ENCODE peak calls at places on chromosomes 7 and 10, in six cellular contexts. Z is GM12878, S is K562, P is HepG2, R is HCT116, W is SK-N-SH. B is an unnamed sample.

GRCh38 chr7:24455813-24456525 is 117.3 kb upstream of the PALS2 start:
- DNase-seq in W (no peak), P (no peak), R (no peak), Z (peak; percentile 62), S (no peak), B (no peak)

GRCh38 chr10:110803830-110804338 is 67.8 kb upstream of the PDCD4 start:
- DNase-seq in R (no peak), P (peak; percentile 45), W (peak; percentile 72), Z (peak; percentile 47), S (peak; percentile 24), B (peak; percentile 77)

GRCh38 chr7:112225006-112225405 is 18.5 kb downstream of the ZNF277 start:
- DNase-seq in W (no peak), Z (no peak), P (no peak), R (no peak), S (no peak), B (no peak)

GRCh38 chr10:102040305-102040704 is 15.7 kb downstream of the ARMH3 start:
- DNase-seq in S (peak; percentile 4), R (no peak), Z (no peak), P (no peak), W (no peak), B (peak; percentile 22)

GRCh38 chr10:102596506-102596971 is 47.7 kb upstream of the TRIM8 start:
- DNase-seq in P (peak; percentile 70), S (peak; percentile 58), W (peak; percentile 76), Z (no peak), R (peak; percentile 57), B (peak; percentile 88)

GRCh38 chr10:93096901-93097300 is 23.2 kb downstream of the CYP26A1 start:
- DNase-seq in Z (no peak), P (no peak), W (no peak), S (peak; percentile 8), R (no peak), B (no peak)

GRCh38 chr10:74967850-74968620 is 141.6 kb downstream of the KAT6B start:
- DNase-seq in R (no peak), W (no peak), S (peak; percentile 29), P (peak; percentile 37), Z (no peak), B (peak; percentile 17)

GRCh38 chr7:22192778-22193177 is 164.2 kb downstream of the RAPGEF5 start:
- DNase-seq in S (no peak), W (no peak), R (no peak), Z (no peak), P (no peak), B (no peak)

GRCh38 chr7:45980973-45981372 is 59.9 kb upstream of the IGFBP3 start:
- DNase-seq in W (no peak), S (no peak), Z (no peak), R (no peak), P (no peak), B (no peak)

GRCh38 chr7:6092953-6093354 is 61.8 kb downstream of the ANKRD61 start:
- DNase-seq in W (no peak), R (no peak), Z (no peak), S (no peak), P (peak; percentile 31), B (no peak)

GRCh38 chr7:95776561-95777185 is 4.3 kb downstream of the DYNC1I1 start:
- DNase-seq in S (no peak), W (no peak), P (no peak), R (no peak), Z (no peak), B (no peak)

GRCh38 chr7:51304729-51305128 is 11.9 kb downstream of the COBL start:
- DNase-seq in P (no peak), Z (no peak), R (no peak), S (no peak), W (no peak), B (no peak)

GRCh38 chr7:138197306-138197640 is 121.0 kb downstream of the AKR1D1 start:
- DNase-seq in P (no peak), W (no peak), R (no peak), Z (no peak), S (no peak), B (no peak)

GRCh38 chr10:90592903-90593302 is 264.9 kb downstream of the HTR7 start:
- DNase-seq in R (peak; percentile 68), S (no peak), W (peak; percentile 9), P (peak; percentile 42), Z (peak; percentile 8), B (peak; percentile 87)

GRCh38 chr10:99520040-99520803 is 12.5 kb upstream of the NKX2-3 start:
- DNase-seq in W (peak; percentile 15), Z (no peak), R (no peak), S (no peak), P (no peak), B (peak; percentile 59)

GRCh38 chr7:71829499-71829898 is 582.6 kb downstream of the CALN1 start:
- DNase-seq in Z (no peak), S (no peak), R (no peak), P (no peak), W (no peak), B (no peak)

GRCh38 chr10:30215631-30216030 is 133.4 kb downstream of the MTPAP start:
- DNase-seq in W (no peak), S (no peak), P (no peak), R (no peak), Z (no peak), B (peak; percentile 33)

GRCh38 chr10:125190961-125191360 is 30.6 kb upstream of the CTBP2 start:
- DNase-seq in W (no peak), R (no peak), Z (no peak), S (no peak), P (no peak), B (no peak)

GRCh38 chr7:134532155-134533089 is 5.1 kb downstream of the AKR1B10 start:
- DNase-seq in R (no peak), W (no peak), S (no peak), Z (no peak), P (no peak), B (no peak)

GRCh38 chr7:12637819-12638592 is 49.4 kb upstream of the ARL4A start:
- DNase-seq in S (no peak), R (no peak), W (peak; percentile 19), Z (no peak), P (no peak), B (no peak)

GRCh38 chr10:101766306-101766705 is 9.6 kb downstream of the FGF8 start:
- DNase-seq in P (no peak), Z (no peak), W (peak; percentile 4), S (no peak), R (no peak), B (no peak)

GRCh38 chr7:22729180-22729579 is 2.2 kb downstream of the IL6 start:
- DNase-seq in R (no peak), W (no peak), S (no peak), Z (no peak), P (no peak), B (no peak)

GRCh38 chr10:20363666-20364065 is 533.4 kb downstream of the NEBL start:
- DNase-seq in S (no peak), Z (no peak), P (no peak), W (no peak), R (no peak), B (no peak)

GRCh38 chr10:70985824-70986336 is 97.5 kb upstream of the PCBD1 start:
- DNase-seq in R (no peak), S (no peak), W (no peak), P (no peak), Z (no peak), B (no peak)

GRCh38 chr10:43278216-43278615 is 11.4 kb upstream of the RASGEF1A start:
- DNase-seq in Z (no peak), W (no peak), R (no peak), P (no peak), S (no peak), B (no peak)

DNA sequence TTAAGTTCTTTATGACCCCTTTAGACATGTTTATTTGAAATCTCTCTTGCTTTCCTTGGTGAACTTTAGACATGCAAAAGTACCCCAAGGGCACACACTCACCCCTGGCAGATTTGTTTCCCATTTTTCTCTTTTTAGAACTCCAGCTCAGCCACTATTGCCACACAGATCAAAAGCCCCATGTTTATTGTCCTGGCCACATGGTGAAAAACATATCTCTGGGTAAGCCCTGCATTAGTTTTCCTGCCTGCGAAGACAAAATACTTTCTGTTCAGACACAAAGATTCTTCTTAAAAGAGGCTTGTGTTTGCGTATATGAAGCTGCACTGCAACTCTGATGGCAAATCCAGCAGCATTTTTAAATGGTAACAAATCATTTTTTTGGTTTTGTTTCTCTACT is 200.0 kb downstream of the POLR1F start:
- DNase-seq in P (no peak), Z (no peak), S (no peak), R (no peak), W (no peak), B (no peak)
- H2AFZ ChIP-seq in P (no peak overlapping the region), Z (no peak overlapping the region), S (no peak overlapping the region), R (no peak overlapping the region), W (no peak overlapping the region), B (peak overlapping the region; percentile 90)

DNA sequence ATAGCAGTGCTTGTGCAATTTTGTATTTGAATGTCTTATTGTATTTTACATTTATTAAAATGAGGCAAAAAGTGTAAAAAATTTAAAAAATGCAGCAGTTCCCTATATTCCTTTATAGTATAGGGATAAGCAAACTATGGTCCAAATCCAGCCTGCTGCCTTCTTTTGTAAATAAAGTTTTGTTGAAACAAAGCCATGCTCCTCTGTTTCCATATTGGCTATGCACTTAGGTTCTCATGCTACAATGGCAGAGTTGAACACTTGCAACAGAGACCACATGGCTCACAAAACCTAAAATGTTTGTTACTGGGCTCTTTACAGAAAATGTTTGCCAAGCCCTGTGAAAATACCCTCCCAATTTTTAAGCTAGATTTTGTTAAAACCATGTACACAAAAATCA is 50.1 kb downstream of the ARHGAP12 start:
- DNase-seq in S (no peak), P (no peak), Z (no peak), R (no peak), W (no peak), B (no peak)
- TF ChIP-seq REST in S (no peak), P (no peak), Z (no peak), R (no peak), W (no peak), B (no peak)

GRCh38 chr10:103766751-103767509 is 88.4 kb downstream of the SH3PXD2A start:
- DNase-seq in S (no peak), R (no peak), P (no peak), Z (no peak), W (no peak), B (no peak)
- H3K4me1 ChIP-seq in S (peaks cover 7% of the 10 kb centered on the region), R (peaks cover 3% of the 10 kb centered on the region), P (peaks cover 5% of the 10 kb centered on the region), Z (peaks cover 20% of the 10 kb centered on the region), W (peaks cover 46% of the 10 kb centered on the region), B (peaks cover 16% of the 10 kb centered on the region)

GRCh38 chr10:31940839-31941653 is 12.4 kb upstream of the ARHGAP12 start:
- DNase-seq in W (peak; percentile 69), R (peak; percentile 99), S (no peak), Z (no peak), P (peak; percentile 96), B (no peak)

GRCh38 chr10:31944071-31944433 is 15.4 kb upstream of the ARHGAP12 start:
- DNase-seq in S (no peak), P (no peak), R (no peak), W (no peak), Z (no peak), B (no peak)

GRCh38 chr10:31945392-31945791 is 16.8 kb upstream of the ARHGAP12 start:
- DNase-seq in S (no peak), W (no peak), R (no peak), Z (no peak), P (no peak), B (no peak)

GRCh38 chr10:31942435-31942834 is 13.8 kb upstream of the ARHGAP12 start:
- DNase-seq in S (no peak), R (no peak), W (no peak), P (no peak), Z (no peak), B (no peak)

DNA sequence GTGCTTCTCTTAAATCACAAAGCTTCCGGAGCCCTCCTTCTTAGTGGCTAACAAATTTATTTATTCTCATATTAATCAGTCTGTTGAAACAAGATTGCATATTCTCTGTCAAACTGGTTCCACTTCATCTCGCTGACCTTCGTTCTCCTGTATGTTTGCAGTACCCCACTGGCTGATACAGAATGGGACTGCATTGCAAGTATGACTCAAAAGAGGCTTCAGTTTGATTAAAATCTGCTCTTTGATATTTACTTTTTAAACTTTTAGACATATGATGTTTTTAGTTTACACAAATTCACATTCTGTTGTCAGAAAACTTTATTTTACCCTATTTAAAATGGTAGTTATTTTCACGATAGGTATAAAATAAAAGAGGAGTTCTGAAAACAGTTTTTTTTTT is 14.3 kb upstream of the ARHGAP12 start:
- DNase-seq in W (no peak), P (peak; percentile 87), R (no peak), Z (no peak), S (no peak), B (no peak)
- H2AFZ ChIP-seq in W (no peak overlapping the region), P (no peak overlapping the region), R (no peak overlapping the region), Z (no peak overlapping the region), S (no peak overlapping the region), B (no peak overlapping the region)